ENCODE peak calls at places on chromosomes 11 and 22, in nine cellular contexts. Q is Panc1; W is fibroblast of lung; C is mammary epithelial cell; E is Peyer's patch; A is CD8-positive, alpha-beta T cell; V is foreskin fibroblast; U is breast epithelium; X is astrocyte of the spinal cord. I is an unnamed sample.

GRCh38 chr11:74141274-74141695 is 29.5 kb downstream of the C2CD3 start:
- DNase-seq in Q (no peak), W (no peak), C (peak), E (no peak), A (no peak), V (no peak), U (peak), X (peak), I (peak)

GRCh38 chr11:64449381-64450167 is 90.6 kb downstream of the RPS6KA4 start:
- DNase-seq in Q (peak), W (peak), C (peak), E (peak), A (peak), V (peak), U (no peak), X (peak), I (peak)

GRCh38 chr11:85848556-85848955 is 6.6 kb upstream of the CCDC83 start:
- DNase-seq in Q (no peak), W (no peak), C (no peak), E (no peak), A (no peak), V (no peak), U (no peak), X (no peak), I (peak)

GRCh38 chr11:69950621-69951020 is 127.5 kb upstream of the ANO1 start:
- DNase-seq in Q (no peak), W (no peak), C (no peak), E (no peak), A (no peak), V (no peak), U (no peak), X (no peak), I (no peak)

GRCh38 chr11:132103006-132103405 is 732.6 kb downstream of the NTM start:
- DNase-seq in Q (no peak), W (no peak), C (no peak), E (no peak), A (no peak), V (no peak), U (no peak), X (no peak), I (no peak)

GRCh38 chr22:19888131-19888746 is 33.6 kb upstream of the GNB1L start:
- DNase-seq in Q (no peak), W (no peak), C (no peak), E (no peak), A (no peak), V (no peak), U (no peak), X (no peak), I (no peak)

GRCh38 chr22:45577746-45578523 is 75.3 kb downstream of the FBLN1 start:
- DNase-seq in Q (peak), W (peak), C (peak), E (peak), A (peak), V (peak), U (peak), X (peak), I (peak)

GRCh38 chr22:41538583-41538982 is 5.7 kb downstream of the POLR3H start:
- DNase-seq in Q (no peak), W (no peak), C (no peak), E (no peak), A (no peak), V (no peak), U (no peak), X (no peak), I (no peak)

GRCh38 chr11:121521145-121522042 is 68.6 kb upstream of the SORL1-AS1 start:
- DNase-seq in Q (no peak), W (no peak), C (peak), E (no peak), A (no peak), V (no peak), U (no peak), X (no peak), I (peak)

GRCh38 chr11:117239295-117239694 is 6.8 kb downstream of the RNF214 start:
- DNase-seq in Q (no peak), W (peak), C (peak), E (no peak), A (no peak), V (peak), U (no peak), X (peak), I (peak)

GRCh38 chr22:20433686-20434241 is 3.9 kb downstream of the SCARF2 start:
- DNase-seq in Q (no peak), W (no peak), C (no peak), E (no peak), A (no peak), V (no peak), U (no peak), X (no peak), I (no peak)

GRCh38 chr11:19241260-19242183 is 777 bp upstream of the E2F8 start:
- DNase-seq in Q (no peak), W (no peak), C (no peak), E (no peak), A (no peak), V (no peak), U (no peak), X (peak), I (peak)

GRCh38 chr11:64676253-64676615 is 46.8 kb downstream of the NRXN2 start:
- DNase-seq in Q (no peak), W (no peak), C (no peak), E (no peak), A (no peak), V (no peak), U (no peak), X (no peak), I (no peak)

GRCh38 chr22:31626427-31627150 is 35.4 kb downstream of the PISD start:
- DNase-seq in Q (no peak), W (no peak), C (no peak), E (no peak), A (no peak), V (no peak), U (no peak), X (no peak), I (no peak)

GRCh38 chr11:67614730-67615454 is 8.2 kb downstream of the NDUFV1 start:
- DNase-seq in Q (no peak), W (no peak), C (no peak), E (no peak), A (no peak), V (no peak), U (no peak), X (no peak), I (no peak)

GRCh38 chr11:72813740-72814138 is 472 bp upstream of the ATG16L2 start:
- DNase-seq in Q (no peak), W (peak), C (peak), E (peak), A (no peak), V (peak), U (no peak), X (no peak), I (peak)

GRCh38 chr11:58928082-58928574 is 11.2 kb upstream of the GLYATL1 start:
- DNase-seq in Q (no peak), W (no peak), C (no peak), E (no peak), A (no peak), V (peak), U (no peak), X (no peak), I (no peak)

GRCh38 chr11:23138761-23139160 is 278.5 kb upstream of the CCDC179 start:
- DNase-seq in Q (no peak), W (no peak), C (no peak), E (no peak), A (no peak), V (no peak), U (no peak), X (no peak), I (no peak)

GRCh38 chr22:20238567-20239062 is 29.5 kb downstream of the RTN4R start:
- DNase-seq in Q (no peak), W (no peak), C (peak), E (peak), A (peak), V (no peak), U (no peak), X (no peak), I (peak)

GRCh38 chr22:28716686-28717085 is 24.9 kb downstream of the CHEK2 start:
- DNase-seq in Q (no peak), W (peak), C (no peak), E (no peak), A (no peak), V (peak), U (no peak), X (peak), I (no peak)
- TF ChIP-seq CTCF in Q (no peak), W (no peak), C (no peak), E (no peak), A (no peak), V (no peak), U (no peak), X (no peak), I (no peak)

GRCh38 chr22:37485006-37485713 is 1.0 kb downstream of the MFNG start:
- DNase-seq in Q (no peak), W (no peak), C (no peak), E (peak), A (peak), V (no peak), U (no peak), X (no peak), I (no peak)
- H3K4me3 ChIP-seq in Q (no peak), W (no peak), C (no peak), E (peak), A (peak), V (no peak), U (peak), X (no peak), I (no peak)

GRCh38 chr22:26756675-26757293 is 99.4 kb downstream of the MIAT start:
- DNase-seq in Q (no peak), W (peak), C (peak), E (no peak), A (no peak), V (no peak), U (peak), X (peak), I (peak)

GRCh38 chr22:26751217-26751616 is 93.8 kb downstream of the MIAT start:
- DNase-seq in Q (no peak), W (no peak), C (no peak), E (no peak), A (no peak), V (no peak), U (no peak), X (peak), I (no peak)

GRCh38 chr22:26748845-26749244 is 91.5 kb downstream of the MIAT start:
- DNase-seq in Q (no peak), W (no peak), C (no peak), E (no peak), A (no peak), V (no peak), U (no peak), X (no peak), I (no peak)

GRCh38 chr22:26757496-26757895 is 100.1 kb downstream of the MIAT start:
- DNase-seq in Q (no peak), W (no peak), C (no peak), E (no peak), A (no peak), V (no peak), U (no peak), X (no peak), I (no peak)

DNA sequence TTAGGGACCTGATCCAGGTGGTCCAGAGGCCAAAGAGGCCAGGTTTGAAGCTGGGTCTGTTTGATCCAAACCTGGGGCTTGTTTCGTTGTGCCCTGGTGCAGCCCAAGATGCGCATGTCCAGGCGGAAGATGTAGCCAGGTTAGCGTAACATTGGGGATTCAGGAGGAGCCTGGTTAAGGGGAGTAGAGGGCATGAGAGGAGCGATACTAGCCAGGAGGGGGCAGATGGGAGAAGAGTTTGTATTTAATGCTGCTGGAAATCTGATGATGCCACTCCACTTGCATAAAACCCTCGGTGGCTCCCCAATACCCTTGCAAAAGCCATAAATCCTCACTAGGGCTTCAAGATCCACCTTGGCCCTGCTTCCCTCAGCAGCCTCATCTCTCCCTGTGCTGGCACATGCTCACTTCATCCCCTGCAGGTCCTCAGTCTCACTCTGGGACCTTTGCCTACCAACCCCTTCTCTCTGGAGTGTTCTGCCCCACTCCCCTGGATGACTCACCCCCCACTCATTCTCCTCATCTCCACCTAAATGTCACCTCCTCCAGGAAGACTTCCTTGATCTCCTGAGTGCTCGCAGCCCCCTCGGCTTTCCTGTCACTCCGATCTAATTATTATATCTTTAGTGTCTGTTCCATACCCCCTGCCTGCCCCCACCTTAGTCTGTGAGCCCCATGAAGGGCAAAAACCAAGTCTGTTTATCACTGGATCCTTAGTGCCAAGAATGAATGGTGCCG is 95.9 kb downstream of the MIAT start:
- DNase-seq in Q (no peak), W (no peak), C (no peak), E (no peak), A (no peak), V (no peak), U (no peak), X (no peak), I (no peak)
- TF ChIP-seq CTCF in Q (peak), W (no peak), C (no peak), E (no peak), A (no peak), V (no peak), U (no peak), X (peak), I (peak)

GRCh38 chr11:2302844-2303626 is 1.2 kb downstream of the TSPAN32 start:
- DNase-seq in Q (no peak), W (no peak), C (no peak), E (peak), A (no peak), V (no peak), U (peak), X (no peak), I (no peak)
- H3K4me3 ChIP-seq in Q (no peak), W (no peak), C (no peak), E (peak), A (peak), V (no peak), U (no peak), X (no peak), I (no peak)

GRCh38 chr11:44305643-44306468 is 4.1 kb downstream of the ALX4 start:
- DNase-seq in Q (no peak), W (no peak), C (no peak), E (peak), A (peak), V (no peak), U (no peak), X (no peak), I (no peak)
- TF ChIP-seq CTCF in Q (no peak), W (no peak), C (no peak), E (no peak), A (no peak), V (no peak), U (no peak), X (no peak), I (no peak)

DNA sequence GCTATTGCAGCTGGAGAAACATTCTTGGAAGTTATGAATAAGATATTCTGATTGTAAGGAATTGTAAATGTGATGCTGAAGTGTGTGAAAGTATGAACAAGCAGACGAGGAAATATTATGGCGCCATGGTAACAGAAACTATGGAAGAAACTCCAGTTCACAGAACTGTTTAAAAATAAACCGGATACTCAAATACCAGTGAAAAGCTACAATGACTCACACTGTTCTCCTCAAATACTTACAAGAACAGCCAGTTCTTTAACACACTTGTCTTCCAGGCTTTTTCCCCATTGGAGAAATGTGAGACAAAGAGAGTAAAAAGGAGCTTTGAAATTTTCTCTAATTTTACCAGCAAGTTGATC is 76.7 kb upstream of the ARFGAP3 start:
- DNase-seq in Q (no peak), W (peak), C (peak), E (no peak), A (no peak), V (peak), U (no peak), X (peak), I (peak)
- H3K4me3 ChIP-seq in Q (no peak), W (no peak), C (peak), E (no peak), A (no peak), V (peak), U (peak), X (no peak), I (no peak)

GRCh38 chr22:35686298-35686697 is 31.4 kb upstream of the APOL5 start:
- DNase-seq in Q (no peak), W (no peak), C (no peak), E (peak), A (no peak), V (no peak), U (no peak), X (no peak), I (no peak)

GRCh38 chr22:35684732-35685131 is 32.9 kb upstream of the APOL5 start:
- DNase-seq in Q (no peak), W (no peak), C (no peak), E (no peak), A (no peak), V (no peak), U (no peak), X (no peak), I (no peak)

GRCh38 chr22:35685731-35686130 is 31.9 kb upstream of the APOL5 start:
- DNase-seq in Q (no peak), W (no peak), C (no peak), E (no peak), A (no peak), V (no peak), U (no peak), X (no peak), I (peak)

GRCh38 chr22:35683560-35683959 is 34.1 kb upstream of the APOL5 start:
- DNase-seq in Q (no peak), W (no peak), C (no peak), E (no peak), A (no peak), V (no peak), U (no peak), X (no peak), I (no peak)

GRCh38 chr22:35684270-35684700 is 33.4 kb upstream of the APOL5 start:
- DNase-seq in Q (no peak), W (peak), C (no peak), E (no peak), A (no peak), V (peak), U (no peak), X (peak), I (peak)
- TF ChIP-seq CTCF in Q (peak), W (peak), C (no peak), E (no peak), A (no peak), V (peak), U (no peak), X (peak), I (no peak)

GRCh38 chr22:18032455-18033101 is 8.2 kb upstream of the MICAL3 start:
- DNase-seq in Q (peak), W (peak), C (peak), E (no peak), A (no peak), V (peak), U (no peak), X (peak), I (peak)
- H3K4me3 ChIP-seq in Q (no peak), W (no peak), C (no peak), E (no peak), A (no peak), V (no peak), U (no peak), X (no peak), I (peak)

GRCh38 chr11:119262668-119263351 is 54.1 kb downstream of the MCAM start:
- DNase-seq in Q (no peak), W (peak), C (peak), E (no peak), A (no peak), V (peak), U (no peak), X (peak), I (peak)
- TF ChIP-seq CTCF in Q (no peak), W (peak), C (peak), E (no peak), A (no peak), V (peak), U (no peak), X (no peak), I (no peak)

GRCh38 chr22:49889071-49889470 is 29.2 kb downstream of the ALG12 start:
- DNase-seq in Q (no peak), W (no peak), C (no peak), E (no peak), A (no peak), V (no peak), U (no peak), X (peak), I (no peak)
- H3K4me3 ChIP-seq in Q (no peak), W (no peak), C (no peak), E (no peak), A (no peak), V (no peak), U (no peak), X (no peak), I (no peak)

I was measured in epithelial cell of esophagus.